ENCODE peak calls at places on chromosomes 7 and 10, in eight cellular contexts. R, J, K, L, N, V, O and F are unnamed samples.

GRCh38 chr7:123783820-123784219 is 35.0 kb upstream of the WASL start:
- DNase-seq in N (no peak), V (no peak), J (no peak), K (no peak), R (no peak), O (no peak), L (no peak), F (no peak)

GRCh38 chr10:23523251-23523650 is 84.4 kb downstream of the OTUD1 start:
- DNase-seq in J (no peak), O (no peak), K (no peak), R (no peak), N (no peak), L (no peak), V (no peak), F (no peak)

GRCh38 chr10:24488631-24489030 is 235.1 kb downstream of the ARHGAP21 start:
- DNase-seq in N (no peak), J (no peak), K (no peak), O (no peak), V (no peak), L (no peak), R (peak), F (no peak)

GRCh38 chr7:101018271-101019167 is 1.4 kb upstream of the MUC17 start:
- DNase-seq in N (no peak), R (no peak), V (no peak), O (no peak), L (no peak), K (peak), J (no peak), F (no peak)

GRCh38 chr7:67267914-67268313 is 271.3 kb downstream of the TYW1 start:
- DNase-seq in R (no peak), J (no peak), O (no peak), N (no peak), V (peak), K (no peak), L (no peak), F (peak)

GRCh38 chr7:121107923-121108498 is 119.5 kb downstream of the CPED1 start:
- DNase-seq in J (peak), R (no peak), O (peak), L (peak), N (peak), K (peak), V (peak), F (peak)

GRCh38 chr7:100087055-100087750 is 1.6 kb upstream of the COPS6 start:
- DNase-seq in N (peak), L (no peak), O (no peak), R (peak), K (no peak), J (peak), V (no peak), F (no peak)

GRCh38 chr10:117007080-117007479 is 2.1 kb upstream of the SHTN1 start:
- DNase-seq in N (peak), R (peak), K (no peak), V (no peak), O (peak), L (no peak), J (no peak), F (no peak)

GRCh38 chr10:125159932-125160855 is at the start of gene CTBP2:
- DNase-seq in J (peak), K (peak), L (no peak), R (no peak), V (peak), O (peak), N (peak), F (peak)

GRCh38 chr7:37952240-37952639 is 31.8 kb downstream of the EPDR1 start:
- DNase-seq in O (no peak), R (no peak), K (no peak), V (no peak), J (no peak), N (no peak), L (no peak), F (no peak)

GRCh38 chr10:34985823-34986222 is 104.3 kb downstream of the CUL2 start:
- DNase-seq in V (no peak), K (peak), L (no peak), O (no peak), J (no peak), N (peak), R (no peak), F (peak)

GRCh38 chr7:95365151-95365550 is 31.0 kb downstream of the PON3 start:
- DNase-seq in R (peak), K (no peak), N (peak), O (no peak), L (no peak), V (no peak), J (no peak), F (no peak)

GRCh38 chr10:59002011-59002410 is 174.4 kb upstream of the PHYHIPL start:
- DNase-seq in J (no peak), R (no peak), V (no peak), N (no peak), L (no peak), O (no peak), K (no peak), F (no peak)